ENCODE peak calls at places on chromosomes 13 and 19, in seven cellular contexts. H is AG04450; W is CD4-positive, CD25-positive, alpha-beta regulatory T cell; A is hepatic stellate cell; L is stimulated activated CD8-positive, alpha-beta memory T cell treated with anti-CD3 and anti-CD28 coated beads, Interleukin-7, amount 100 ng/mL, for 1 hour; F is effector memory CD4-positive, alpha-beta T cell; Q is NCI-H1417. Y is an unnamed sample.
A peak's percentile ranks its signal among the peaks of the same experiment; 100 is the strongest.

GRCh38 chr13:77328819-77329132 is 1.9 kb upstream of the MYCBP2 start:
- DNase-seq in H (no peak), W (no peak), A (no peak), L (no peak), F (no peak), Q (no peak), Y (no peak)

GRCh38 chr13:31807090-31807541 is 67.8 kb downstream of the RXFP2 start:
- DNase-seq in H (no peak), W (peak; percentile 16), A (no peak), L (peak; percentile 9), F (peak; percentile 41), Q (peak; percentile 1), Y (no peak)

GRCh38 chr19:3950871-3951861 is 18.3 kb downstream of the NMRK2 start:
- DNase-seq in H (no peak), W (no peak), A (no peak), L (no peak), F (no peak), Q (no peak), Y (no peak)

GRCh38 chr19:57888494-57889231 is at the start of gene ZNF814:
- DNase-seq in H (peak; percentile 47), W (peak; percentile 80), A (peak; percentile 80), L (peak; percentile 69), F (peak; percentile 59), Q (peak; percentile 1), Y (peak; percentile 74)

GRCh38 chr19:6218497-6219146 is 61.2 kb downstream of the MLLT1 start:
- DNase-seq in H (no peak), W (peak; percentile 82), A (peak; percentile 98), L (peak; percentile 73), F (peak; percentile 64), Q (peak; percentile 43), Y (no peak)

GRCh38 chr19:54201980-54202379 is 1.3 kb downstream of the RPS9 start:
- DNase-seq in H (no peak), W (no peak), A (no peak), L (no peak), F (no peak), Q (no peak), Y (no peak)

GRCh38 chr13:73945871-73946270 is 188.3 kb downstream of the KLF12 start:
- DNase-seq in H (no peak), W (no peak), A (no peak), L (no peak), F (no peak), Q (no peak), Y (no peak)

GRCh38 chr13:30905932-30906383 is at the start of gene MEDAG:
- DNase-seq in H (no peak), W (no peak), A (peak; percentile 48), L (no peak), F (no peak), Q (no peak), Y (no peak)

GRCh38 chr13:98873377-98874028 is 104.4 kb downstream of the DOCK9 start:
- DNase-seq in H (no peak), W (no peak), A (no peak), L (no peak), F (no peak), Q (no peak), Y (no peak)

Y was measured in glomerular endothelial cell.